ENCODE peak calls at places on chromosome 10, in four cellular contexts. O is HepG2, U is SK-N-SH, K is K562. L is an unnamed sample.

GRCh38 chr10:62779487-62780248 is 24.9 kb upstream of the ADO start:
- DNase-seq in U (no peak), O (no peak), K (no peak), L (no peak)

GRCh38 chr10:27457261-27457945 is 46.7 kb upstream of the RAB18 start:
- DNase-seq in O (no peak), U (no peak), K (no peak), L (no peak)

GRCh38 chr10:18340496-18341051 is 200.3 kb downstream of the CACNB2 start:
- DNase-seq in U (no peak), K (no peak), O (no peak), L (no peak)

GRCh38 chr10:104935656-104936055 is 294.6 kb downstream of the SORCS3 start:
- DNase-seq in K (no peak), O (no peak), U (no peak), L (no peak)

GRCh38 chr10:133027480-133027879 is 60.2 kb upstream of the ADGRA1 start:
- DNase-seq in K (no peak), U (no peak), O (no peak), L (no peak)

GRCh38 chr10:114576132-114576487 is 82.0 kb downstream of the ABLIM1 start:
- DNase-seq in U (no peak), O (no peak), K (no peak), L (no peak)

GRCh38 chr10:53699231-53699630 is 926.6 kb upstream of the MBL2 start:
- DNase-seq in O (no peak), U (peak; percentile 24), K (no peak), L (no peak)

GRCh38 chr10:12549297-12549696 is 199.9 kb downstream of the CAMK1D start:
- DNase-seq in U (no peak), O (no peak), K (no peak), L (peak; percentile 3)

GRCh38 chr10:29757551-29758297 is 123.0 kb upstream of the SVIL start:
- DNase-seq in U (no peak), O (no peak), K (no peak), L (peak; percentile 85)

GRCh38 chr10:95330966-95331453 is 40.2 kb upstream of the PDLIM1 start:
- DNase-seq in O (no peak), U (no peak), K (no peak), L (no peak)

GRCh38 chr10:73910764-73911552 is at the start of gene PLAU:
- DNase-seq in K (peak; percentile 86), O (no peak), U (peak; percentile 86), L (no peak)

GRCh38 chr10:26534384-26534783 is 96.2 kb downstream of the APBB1IP start:
- DNase-seq in O (no peak), U (no peak), K (peak; percentile 17), L (peak; percentile 37)

GRCh38 chr10:30059209-30060107 is at the start of gene JCAD:
- DNase-seq in U (peak; percentile 89), O (no peak), K (peak; percentile 80), L (no peak)

GRCh38 chr10:112131361-112131760 is 52.2 kb downstream of the GPAM start:
- DNase-seq in U (no peak), O (no peak), K (no peak), L (no peak)

GRCh38 chr10:49567810-49568209 is 28.9 kb upstream of the ERCC6 start:
- DNase-seq in U (no peak), K (no peak), O (no peak), L (no peak)

GRCh38 chr10:124183617-124184016 is 90.2 kb upstream of the CHST15 start:
- DNase-seq in O (no peak), U (no peak), K (no peak), L (no peak)

GRCh38 chr10:49092477-49092876 is 22.8 kb downstream of the VSTM4 start:
- DNase-seq in U (no peak), O (no peak), K (no peak), L (no peak)

GRCh38 chr10:75040576-75040975 is 70.9 kb upstream of the SAMD8 start:
- DNase-seq in O (no peak), U (no peak), K (no peak), L (no peak)

GRCh38 chr10:127919418-127920191 is 12.7 kb downstream of the PTPRE start:
- DNase-seq in U (peak; percentile 64), K (no peak), O (no peak), L (no peak)

GRCh38 chr10:98268694-98269386 is 846 bp upstream of the LOXL4 start:
- DNase-seq in U (no peak), K (peak; percentile 35), O (peak; percentile 72), L (no peak)

GRCh38 chr10:94042001-94042813 is 48.5 kb downstream of the PLCE1 start:
- DNase-seq in O (no peak), U (no peak), K (no peak), L (peak; percentile 12)

GRCh38 chr10:100009793-100010676 is at the start of gene DNMBP:
- DNase-seq in K (peak; percentile 93), O (peak; percentile 61), U (peak; percentile 99), L (peak; percentile 63)

GRCh38 chr10:96705134-96705533 is 15.2 kb downstream of the PIK3AP1 start:
- DNase-seq in K (no peak), U (no peak), O (no peak), L (no peak)

GRCh38 chr10:126458453-126458852 is 70.2 kb upstream of the ADAM12 start:
- DNase-seq in O (no peak), K (no peak), U (no peak), L (no peak)

DNA sequence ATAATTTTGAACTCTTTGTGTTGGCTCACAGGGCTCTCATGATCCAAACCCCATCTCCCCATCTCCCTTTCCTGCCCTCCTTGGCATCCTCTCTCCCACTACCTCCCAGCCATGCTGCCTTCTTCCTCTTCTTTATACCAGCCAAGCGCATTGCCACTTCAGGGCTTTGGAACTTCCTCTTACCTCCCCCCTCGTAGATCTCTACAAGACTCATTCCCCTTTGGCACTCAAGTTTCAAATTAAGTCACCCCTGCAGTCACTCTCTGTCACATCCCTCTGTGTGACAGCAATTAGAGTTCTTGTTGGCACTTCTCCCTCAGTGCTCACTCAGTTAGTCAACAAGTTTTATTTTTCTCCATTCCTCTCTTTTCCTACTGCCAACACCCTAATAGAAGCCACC is 20.8 kb upstream of the NRP1 start:
- DNase-seq in O (no peak), K (no peak), U (no peak), L (no peak)
- TF ChIP-seq ELF1 in O (no peak), K (no peak), U (no peak), L (no peak)

DNA sequence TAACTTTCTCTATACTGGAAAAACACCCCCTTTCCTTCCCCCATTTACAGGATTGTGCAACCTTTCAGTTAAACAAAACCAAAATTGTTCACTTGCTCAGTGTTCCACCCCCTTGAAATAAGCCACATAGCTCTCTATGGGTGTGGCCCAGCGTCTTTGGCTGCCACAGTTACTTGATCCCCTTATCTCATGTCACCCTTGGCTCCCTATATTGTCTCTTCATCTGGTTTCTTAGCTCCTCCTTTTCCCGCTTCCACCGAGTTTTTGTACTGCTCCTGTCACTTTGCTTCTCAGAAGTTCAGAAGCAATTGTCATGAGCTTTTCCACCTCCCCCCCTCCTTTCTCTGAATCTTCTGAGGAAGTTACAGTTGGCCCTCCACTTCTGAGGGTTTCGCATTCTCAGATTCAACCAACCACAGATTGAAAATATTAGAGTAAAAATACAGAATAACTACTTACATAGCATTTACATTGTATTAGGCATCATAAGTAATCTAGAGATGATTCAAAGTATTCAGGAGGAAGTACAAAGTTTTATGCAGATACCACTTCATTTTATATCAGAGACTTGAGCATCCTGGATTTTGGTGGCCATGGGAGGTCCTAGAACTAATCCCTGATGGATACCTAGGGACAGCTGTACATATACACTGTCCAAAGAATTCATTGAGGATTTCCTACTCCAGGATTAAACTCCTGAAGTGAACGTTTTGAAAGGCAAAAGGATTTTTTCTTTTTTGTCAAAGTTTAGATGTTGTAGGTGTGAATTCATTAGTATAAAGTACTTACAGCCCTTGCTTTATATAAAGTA is 60.4 kb downstream of the ADD3 start:
- DNase-seq in U (no peak), K (peak; percentile 65), O (peak; percentile 44), L (no peak)
- TF ChIP-seq ZBTB33 in U (no peak), K (no peak), O (no peak), L (no peak)

DNA sequence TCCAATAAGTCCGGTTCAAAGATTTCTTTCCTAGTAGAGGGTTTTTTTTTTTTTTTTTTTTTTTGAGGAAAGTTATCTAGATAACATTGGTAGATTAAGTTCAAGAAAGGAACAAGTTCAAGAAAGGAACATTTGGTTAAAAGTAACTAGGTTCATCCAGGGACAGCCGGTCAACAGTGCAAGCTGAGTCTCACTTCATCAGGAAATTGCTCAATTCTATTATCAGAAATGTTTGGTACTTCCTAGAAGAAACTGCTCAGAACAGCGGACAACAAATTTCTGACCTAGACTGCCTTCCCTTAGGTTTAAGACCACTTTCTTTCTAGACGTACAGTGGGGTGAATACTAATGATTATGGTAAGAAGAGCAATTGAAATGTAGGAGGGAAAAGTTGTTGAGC is 3.7 kb upstream of the IL2RA start:
- DNase-seq in O (no peak), U (no peak), K (no peak), L (no peak)
- TF ChIP-seq ELF1 in O (no peak), U (no peak), K (no peak), L (no peak)

GRCh38 chr10:51911721-51912120 is 212.3 kb upstream of the CSTF2T start:
- DNase-seq in U (no peak), K (no peak), O (no peak), L (no peak)

GRCh38 chr10:51910189-51910588 is 210.8 kb upstream of the CSTF2T start:
- DNase-seq in U (no peak), K (no peak), O (no peak), L (no peak)

GRCh38 chr10:51915031-51915542 is 215.7 kb upstream of the CSTF2T start:
- DNase-seq in O (no peak), U (no peak), K (no peak), L (no peak)

GRCh38 chr10:51907342-51907741 is 207.9 kb upstream of the CSTF2T start:
- DNase-seq in U (no peak), K (no peak), O (no peak), L (no peak)

DNA sequence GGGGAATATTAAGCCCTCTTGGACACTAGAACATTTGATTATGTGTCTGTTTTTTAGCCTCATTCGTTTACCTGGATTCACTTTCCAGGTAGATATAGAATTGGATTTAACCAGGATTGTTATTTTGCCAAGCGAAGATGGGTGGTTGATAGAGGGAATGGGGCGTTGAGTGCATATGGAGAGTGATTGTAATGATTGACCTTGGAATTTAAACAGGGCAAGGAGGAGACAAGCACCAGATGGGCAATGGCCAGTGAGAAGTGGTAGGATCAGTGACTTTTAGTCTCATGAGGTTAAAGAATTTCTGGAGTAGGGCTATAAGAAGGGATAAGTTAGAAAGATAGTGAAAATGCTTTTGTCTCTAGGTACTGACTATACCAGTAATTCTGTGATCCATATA is 211.2 kb upstream of the CSTF2T start:
- DNase-seq in O (no peak), K (no peak), U (no peak), L (no peak)
- TF ChIP-seq ZBTB33 in O (no peak), K (no peak), U (no peak), L (no peak)

L was measured in HCT116.